ENCODE peak calls at places on chromosomes 1 and 21, in seven cellular contexts. D, M, S, B, W, F and E are unnamed samples.

GRCh38 chr1:230299148-230300006 is 126.8 kb downstream of the PGBD5 start:
- DNase-seq in M (no peak), W (no peak), D (peak), B (no peak), F (no peak), S (no peak), E (no peak)

GRCh38 chr1:225388372-225388771 is 39.5 kb downstream of the LBR start:
- DNase-seq in W (no peak), S (no peak), F (no peak), D (peak), B (no peak), M (no peak), E (no peak)

GRCh38 chr1:39196244-39197215 is 8.0 kb upstream of the MACF1 start:
- DNase-seq in M (peak), D (peak), B (peak), F (no peak), W (peak), S (peak), E (no peak)

GRCh38 chr1:36796101-36796590 is 238.2 kb downstream of the GRIK3 start:
- DNase-seq in B (no peak), W (no peak), F (no peak), S (no peak), M (peak), D (no peak), E (no peak)

GRCh38 chr1:173295391-173295790 is 88.3 kb upstream of the TNFSF4 start:
- DNase-seq in F (no peak), B (no peak), S (no peak), W (no peak), D (peak), M (no peak), E (no peak)

GRCh38 chr1:116195077-116195868 is 84.1 kb downstream of the MAB21L3 start:
- DNase-seq in M (no peak), W (no peak), F (no peak), B (no peak), S (no peak), D (no peak), E (no peak)

GRCh38 chr1:112172294-112172882 is 182.9 kb upstream of the KCND3 start:
- DNase-seq in F (no peak), D (peak), B (peak), W (peak), M (no peak), S (peak), E (peak)

GRCh38 chr1:85091647-85092295 is 43.5 kb upstream of the MCOLN3 start:
- DNase-seq in S (no peak), F (no peak), M (no peak), B (no peak), W (no peak), D (peak), E (no peak)

GRCh38 chr1:116407033-116407432 is 34.0 kb downstream of the ATP1A1 start:
- DNase-seq in B (no peak), S (no peak), W (no peak), F (no peak), D (no peak), M (no peak), E (no peak)

GRCh38 chr21:31710586-31710985 is 21.3 kb downstream of the SCAF4 start:
- DNase-seq in F (no peak), D (peak), M (no peak), B (no peak), W (no peak), S (peak), E (no peak)

GRCh38 chr1:26524181-26524580 is 5.4 kb upstream of the RPS6KA1 start:
- DNase-seq in B (no peak), F (no peak), W (no peak), D (no peak), M (peak), S (peak), E (no peak)

GRCh38 chr1:233945573-233945972 is 41.1 kb downstream of the SLC35F3 start:
- DNase-seq in M (no peak), B (no peak), W (no peak), S (peak), F (peak), D (no peak), E (no peak)

GRCh38 chr1:61742620-61743431 is 546 bp downstream of the PATJ start:
- DNase-seq in F (no peak), M (peak), B (no peak), W (no peak), D (peak), S (peak), E (peak)

GRCh38 chr1:48530727-48531351 is 58.8 kb upstream of the SPATA6 start:
- DNase-seq in B (peak), W (peak), S (peak), D (peak), F (peak), M (peak), E (peak)

GRCh38 chr1:109993885-109994284 is 9.3 kb downstream of the AHCYL1 start:
- DNase-seq in B (no peak), F (no peak), M (no peak), W (no peak), D (peak), S (peak), E (no peak)

GRCh38 chr1:157781048-157781447 is 4.1 kb upstream of the FCRL2 start:
- DNase-seq in D (no peak), F (no peak), W (peak), M (no peak), S (no peak), B (peak), E (no peak)

GRCh38 chr1:119275145-119275929 is 93.2 kb upstream of the HAO2 start:
- DNase-seq in F (peak), M (peak), W (peak), B (peak), D (peak), S (peak), E (peak)

GRCh38 chr1:198333744-198334143 is 176.9 kb downstream of the NEK7 start:
- DNase-seq in F (no peak), B (no peak), M (no peak), D (peak), S (peak), W (no peak), E (no peak)

GRCh38 chr1:202998836-202999750 is 8.1 kb upstream of the TMEM183A start:
- DNase-seq in S (peak), B (peak), F (peak), W (peak), D (peak), M (peak), E (peak)

GRCh38 chr1:110677526-110677925 is 2.8 kb upstream of the KCNA3 start:
- DNase-seq in D (no peak), F (no peak), B (no peak), M (no peak), W (no peak), S (no peak), E (no peak)

GRCh38 chr1:228081144-228081543 is 1.4 kb upstream of the ARF1 start:
- DNase-seq in S (no peak), F (no peak), M (peak), D (peak), B (no peak), W (no peak), E (no peak)

GRCh38 chr21:45270306-45270821 is 17.3 kb downstream of the POFUT2 start:
- DNase-seq in F (no peak), M (no peak), S (peak), D (no peak), B (no peak), W (no peak), E (no peak)

GRCh38 chr1:12037486-12038355 is 18.4 kb downstream of the MIIP start:
- DNase-seq in M (no peak), D (no peak), F (no peak), B (no peak), W (no peak), S (no peak), E (no peak)

GRCh38 chr1:70134148-70134547 is 71.2 kb downstream of the LRRC40 start:
- DNase-seq in S (peak), B (no peak), F (no peak), D (peak), M (no peak), W (no peak), E (peak)

GRCh38 chr21:15210235-15210678 is 145.5 kb upstream of the NRIP1 start:
- DNase-seq in F (no peak), B (no peak), D (peak), W (no peak), S (peak), M (no peak), E (peak)

GRCh38 chr1:173580658-173581057 is 22.2 kb downstream of the SLC9C2 start:
- DNase-seq in F (no peak), S (peak), W (no peak), D (no peak), B (no peak), M (no peak), E (no peak)

GRCh38 chr1:224774378-224774777 is 155.1 kb upstream of the DNAH14 start:
- DNase-seq in M (no peak), B (no peak), D (no peak), F (no peak), S (peak), W (no peak), E (no peak)

GRCh38 chr1:210347112-210347511 is 18.4 kb downstream of the HHAT start:
- DNase-seq in F (no peak), D (peak), M (no peak), S (no peak), W (peak), B (no peak), E (no peak)

GRCh38 chr21:37407719-37408455 is 41.3 kb downstream of the DYRK1A start:
- DNase-seq in W (no peak), D (peak), S (no peak), B (no peak), F (no peak), M (no peak), E (no peak)

GRCh38 chr1:68149110-68149798 is 83.1 kb downstream of the WLS start:
- DNase-seq in M (no peak), F (no peak), D (no peak), B (no peak), S (no peak), W (no peak), E (no peak)

GRCh38 chr21:29224006-29224405 is 74.7 kb upstream of the BACH1 start:
- DNase-seq in F (no peak), S (no peak), D (no peak), W (no peak), M (no peak), B (no peak), E (no peak)

GRCh38 chr1:60126733-60127132 is 53.2 kb upstream of the C1orf87 start:
- DNase-seq in B (no peak), S (no peak), M (no peak), D (no peak), F (no peak), W (no peak), E (peak)

GRCh38 chr21:33259428-33259827 is 6.7 kb upstream of the IL10RB start:
- DNase-seq in W (no peak), D (peak), M (no peak), S (peak), F (no peak), B (no peak), E (no peak)

GRCh38 chr21:14741237-14741636 is 195.1 kb upstream of the SAMSN1 start:
- DNase-seq in B (no peak), F (peak), S (peak), D (no peak), W (no peak), M (no peak), E (no peak)

GRCh38 chr21:32007461-32007860 is 134.6 kb downstream of the HUNK start:
- DNase-seq in F (no peak), M (no peak), S (peak), B (no peak), D (peak), W (no peak), E (no peak)

GRCh38 chr1:28313710-28314510 is 14.9 kb upstream of the MED18 start:
- DNase-seq in D (peak), S (peak), B (no peak), M (no peak), W (no peak), F (peak), E (no peak)

GRCh38 chr1:78079580-78079979 is 33.8 kb downstream of the GIPC2 start:
- DNase-seq in M (no peak), W (no peak), B (no peak), D (peak), F (no peak), S (peak), E (no peak)
- H3K27ac ChIP-seq in M (no peak), W (no peak), B (no peak), D (peak), F (no peak), S (no peak), E (no peak)

GRCh38 chr1:75745276-75745675 is 20.8 kb downstream of the ACADM start:
- DNase-seq in M (no peak), W (no peak), S (no peak), D (no peak), B (no peak), F (no peak), E (no peak)
- TF ChIP-seq EZH2phosphoT487 in M (no peak), W (no peak), S (no peak), D (no peak), B (no peak), F (no peak), E (no peak)

GRCh38 chr21:27422435-27422834 is 455.5 kb upstream of the ADAMTS5 start:
- DNase-seq in W (no peak), D (peak), F (no peak), S (peak), M (no peak), B (no peak), E (no peak)

GRCh38 chr21:27423073-27423472 is 456.2 kb upstream of the ADAMTS5 start:
- DNase-seq in B (no peak), M (no peak), F (no peak), W (no peak), S (peak), D (peak), E (no peak)

GRCh38 chr21:27423906-27424595 is 457.2 kb upstream of the ADAMTS5 start:
- DNase-seq in M (no peak), S (no peak), F (no peak), D (peak), W (no peak), B (no peak), E (no peak)

GRCh38 chr21:27419153-27419552 is 452.3 kb upstream of the ADAMTS5 start:
- DNase-seq in S (no peak), W (no peak), M (no peak), B (no peak), F (no peak), D (no peak), E (no peak)

GRCh38 chr21:27421654-27422053 is 454.8 kb upstream of the ADAMTS5 start:
- DNase-seq in M (no peak), D (no peak), S (no peak), B (no peak), F (no peak), W (no peak), E (no peak)
- H3K27ac ChIP-seq in M (no peak), D (peak), S (no peak), B (no peak), F (no peak), W (no peak), E (no peak)

GRCh38 chr1:105544475-105544874 is 1512.0 kb upstream of the PRMT6 start:
- DNase-seq in M (no peak), F (no peak), W (no peak), D (peak), S (peak), B (no peak), E (no peak)
- TF ChIP-seq EZH2phosphoT487 in M (no peak), F (no peak), W (no peak), D (no peak), S (no peak), B (no peak), E (no peak)

GRCh38 chr1:56985857-56986256 is 20.0 kb upstream of the C8B start:
- DNase-seq in M (no peak), B (no peak), F (no peak), S (no peak), D (no peak), W (no peak), E (no peak)
- H3K27ac ChIP-seq in M (no peak), B (no peak), F (no peak), S (no peak), D (no peak), W (no peak), E (no peak)

GRCh38 chr21:42736646-42737350 is 83.4 kb downstream of the PDE9A start:
- DNase-seq in S (no peak), F (no peak), B (no peak), M (no peak), D (no peak), W (no peak), E (no peak)

GRCh38 chr21:42735944-42736343 is 82.5 kb downstream of the PDE9A start:
- DNase-seq in B (no peak), D (no peak), W (no peak), S (no peak), M (no peak), F (no peak), E (no peak)

GRCh38 chr21:42740405-42740909 is 87.0 kb downstream of the PDE9A start:
- DNase-seq in F (no peak), D (no peak), S (no peak), M (no peak), W (no peak), B (no peak), E (no peak)

GRCh38 chr21:42739061-42739931 is 85.9 kb downstream of the PDE9A start:
- DNase-seq in S (no peak), B (no peak), M (no peak), F (no peak), D (peak), W (no peak), E (no peak)

GRCh38 chr21:42737969-42738590 is 84.7 kb downstream of the PDE9A start:
- DNase-seq in D (no peak), B (no peak), F (no peak), S (no peak), W (no peak), M (no peak), E (no peak)
- TF ChIP-seq EZH2phosphoT487 in D (no peak), B (no peak), F (no peak), S (no peak), W (no peak), M (no peak), E (no peak)

GRCh38 chr1:87129606-87130005 is 199.1 kb upstream of the LMO4 start:
- DNase-seq in S (no peak), B (no peak), M (no peak), F (no peak), D (peak), W (no peak), E (no peak)
- H3K27ac ChIP-seq in S (no peak), B (no peak), M (no peak), F (no peak), D (no peak), W (no peak), E (no peak)

GRCh38 chr1:149885364-149886111 is 13.8 kb upstream of the BOLA1 start:
- DNase-seq in B (peak), D (peak), M (peak), S (peak), W (peak), F (peak), E (peak)
- TF ChIP-seq EZH2phosphoT487 in B (no peak), D (no peak), M (no peak), S (no peak), W (no peak), F (no peak), E (no peak)

DNA sequence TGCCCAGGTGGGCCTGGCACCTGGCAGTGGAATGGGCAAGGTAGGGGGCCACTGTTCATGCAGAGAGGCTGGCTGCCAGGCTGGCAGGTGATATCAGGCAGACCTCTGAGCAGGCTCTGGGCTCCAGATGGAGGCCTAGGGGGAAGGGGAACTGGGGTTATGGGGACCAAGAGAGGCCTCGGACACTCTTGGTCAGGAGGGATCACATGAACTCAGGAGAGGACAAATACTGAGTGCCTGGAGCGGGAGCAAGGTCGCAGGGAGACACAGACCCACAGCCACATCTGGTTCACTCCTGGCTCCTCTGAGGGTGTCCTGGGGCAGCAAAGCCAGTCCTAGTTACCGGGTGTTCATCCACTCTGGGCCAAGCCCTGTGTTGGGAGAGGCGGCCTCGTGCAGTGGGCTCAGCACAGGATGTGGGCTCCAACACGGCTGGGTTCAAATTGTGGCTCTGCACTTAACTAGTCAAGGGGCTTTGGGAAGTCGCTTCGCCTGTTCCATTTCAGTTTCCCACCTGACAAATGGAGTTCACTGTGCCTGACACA is 239.0 kb downstream of the PTPRU start:
- DNase-seq in W (no peak), F (no peak), S (no peak), B (no peak), D (no peak), M (peak), E (no peak)
- H3K27ac ChIP-seq in W (no peak), F (no peak), S (no peak), B (no peak), D (no peak), M (peak), E (no peak)